ENCODE peak calls at places on chromosomes 5 and 9, in eight cellular contexts. One of them, this sample, is unnamed.

GRCh38 chr9:134188421-134189166 is 24.2 kb upstream of the RNU6ATAC start:
- DNase-seq in IMR-90: no peak
- DNase-seq in breast epithelium: no peak
- DNase-seq in erythroblast: no peak
- DNase-seq in activated CD4-positive, alpha-beta memory T cell treated with anti-CD3 and anti-CD28 coated beads for 36 hours: no peak
- DNase-seq in NCI-H82: peak
- DNase-seq in Kasumi-1: no peak
- DNase-seq in stomach: no peak
- DNase-seq in this sample: no peak

GRCh38 chr9:13705913-13706312 is 426.4 kb upstream of the MPDZ start:
- DNase-seq in IMR-90: peak
- DNase-seq in stomach: no peak
- DNase-seq in erythroblast: no peak
- DNase-seq in activated CD4-positive, alpha-beta memory T cell treated with anti-CD3 and anti-CD28 coated beads for 36 hours: no peak
- DNase-seq in breast epithelium: peak
- DNase-seq in Kasumi-1: no peak
- DNase-seq in NCI-H82: no peak
- DNase-seq in this sample: no peak

GRCh38 chr5:150505041-150505511 is 2.9 kb upstream of the NDST1 start:
- DNase-seq in IMR-90: no peak
- DNase-seq in Kasumi-1: no peak
- DNase-seq in stomach: no peak
- DNase-seq in activated CD4-positive, alpha-beta memory T cell treated with anti-CD3 and anti-CD28 coated beads for 36 hours: no peak
- DNase-seq in NCI-H82: peak
- DNase-seq in erythroblast: no peak
- DNase-seq in breast epithelium: no peak
- DNase-seq in this sample: no peak

GRCh38 chr5:160903076-160903475 is 51.1 kb upstream of the ATP10B start:
- DNase-seq in stomach: no peak
- DNase-seq in activated CD4-positive, alpha-beta memory T cell treated with anti-CD3 and anti-CD28 coated beads for 36 hours: no peak
- DNase-seq in Kasumi-1: no peak
- DNase-seq in NCI-H82: no peak
- DNase-seq in breast epithelium: no peak
- DNase-seq in IMR-90: no peak
- DNase-seq in erythroblast: no peak
- DNase-seq in this sample: no peak

GRCh38 chr5:115602585-115603125 is 376 bp upstream of the TICAM2 start:
- DNase-seq in stomach: no peak
- DNase-seq in IMR-90: no peak
- DNase-seq in activated CD4-positive, alpha-beta memory T cell treated with anti-CD3 and anti-CD28 coated beads for 36 hours: no peak
- DNase-seq in erythroblast: no peak
- DNase-seq in breast epithelium: no peak
- DNase-seq in NCI-H82: no peak
- DNase-seq in Kasumi-1: no peak
- DNase-seq in this sample: no peak

GRCh38 chr5:95647886-95648860 is 1.6 kb downstream of the RFESD start:
- DNase-seq in Kasumi-1: no peak
- DNase-seq in activated CD4-positive, alpha-beta memory T cell treated with anti-CD3 and anti-CD28 coated beads for 36 hours: no peak
- DNase-seq in IMR-90: peak
- DNase-seq in breast epithelium: no peak
- DNase-seq in stomach: no peak
- DNase-seq in erythroblast: peak
- DNase-seq in NCI-H82: no peak
- DNase-seq in this sample: no peak

GRCh38 chr5:130333089-130333488 is 428.8 kb downstream of the CHSY3 start:
- DNase-seq in activated CD4-positive, alpha-beta memory T cell treated with anti-CD3 and anti-CD28 coated beads for 36 hours: no peak
- DNase-seq in Kasumi-1: no peak
- DNase-seq in erythroblast: no peak
- DNase-seq in IMR-90: peak
- DNase-seq in stomach: no peak
- DNase-seq in NCI-H82: no peak
- DNase-seq in breast epithelium: no peak
- DNase-seq in this sample: no peak

GRCh38 chr5:103330875-103331274 is 72.3 kb downstream of the MACIR start:
- DNase-seq in Kasumi-1: no peak
- DNase-seq in IMR-90: no peak
- DNase-seq in NCI-H82: no peak
- DNase-seq in breast epithelium: no peak
- DNase-seq in activated CD4-positive, alpha-beta memory T cell treated with anti-CD3 and anti-CD28 coated beads for 36 hours: no peak
- DNase-seq in erythroblast: no peak
- DNase-seq in stomach: no peak
- DNase-seq in this sample: no peak

GRCh38 chr5:117455236-117456233 is 880.9 kb upstream of the SEMA6A start:
- DNase-seq in NCI-H82: peak
- DNase-seq in breast epithelium: no peak
- DNase-seq in IMR-90: no peak
- DNase-seq in activated CD4-positive, alpha-beta memory T cell treated with anti-CD3 and anti-CD28 coated beads for 36 hours: peak
- DNase-seq in stomach: peak
- DNase-seq in erythroblast: no peak
- DNase-seq in Kasumi-1: no peak
- DNase-seq in this sample: no peak

GRCh38 chr9:77040340-77040739 is 20.9 kb downstream of the FOXB2 start:
- DNase-seq in stomach: no peak
- DNase-seq in erythroblast: no peak
- DNase-seq in Kasumi-1: no peak
- DNase-seq in IMR-90: no peak
- DNase-seq in NCI-H82: no peak
- DNase-seq in activated CD4-positive, alpha-beta memory T cell treated with anti-CD3 and anti-CD28 coated beads for 36 hours: no peak
- DNase-seq in breast epithelium: no peak
- DNase-seq in this sample: no peak

GRCh38 chr5:425714-426113 is 17.3 kb upstream of the EXOC3 start:
- DNase-seq in erythroblast: no peak
- DNase-seq in Kasumi-1: peak
- DNase-seq in NCI-H82: no peak
- DNase-seq in activated CD4-positive, alpha-beta memory T cell treated with anti-CD3 and anti-CD28 coated beads for 36 hours: peak
- DNase-seq in stomach: no peak
- DNase-seq in breast epithelium: no peak
- DNase-seq in IMR-90: no peak
- DNase-seq in this sample: peak

GRCh38 chr5:78984020-78984610 is 995 bp downstream of the ARSB start:
- DNase-seq in breast epithelium: no peak
- DNase-seq in IMR-90: peak
- DNase-seq in NCI-H82: no peak
- DNase-seq in stomach: no peak
- DNase-seq in Kasumi-1: no peak
- DNase-seq in activated CD4-positive, alpha-beta memory T cell treated with anti-CD3 and anti-CD28 coated beads for 36 hours: peak
- DNase-seq in erythroblast: no peak
- DNase-seq in this sample: no peak

GRCh38 chr5:79011219-79011836 is 26.2 kb upstream of the ARSB start:
- DNase-seq in erythroblast: no peak
- DNase-seq in NCI-H82: peak
- DNase-seq in activated CD4-positive, alpha-beta memory T cell treated with anti-CD3 and anti-CD28 coated beads for 36 hours: no peak
- DNase-seq in breast epithelium: no peak
- DNase-seq in Kasumi-1: no peak
- DNase-seq in IMR-90: peak
- DNase-seq in stomach: no peak
- DNase-seq in this sample: no peak

GRCh38 chr5:36305571-36306326 is 4.0 kb upstream of the RANBP3L start:
- DNase-seq in IMR-90: peak
- DNase-seq in Kasumi-1: peak
- DNase-seq in NCI-H82: peak
- DNase-seq in erythroblast: peak
- DNase-seq in breast epithelium: no peak
- DNase-seq in activated CD4-positive, alpha-beta memory T cell treated with anti-CD3 and anti-CD28 coated beads for 36 hours: peak
- DNase-seq in stomach: peak
- DNase-seq in this sample: peak

This sample was measured in NCI-H1694.